ENCODE peak calls at places on chromosomes 13 and 19, in four cellular contexts. M is brain microvascular endothelial cell, W is foreskin keratinocyte, H is coronary artery. J is an unnamed sample.

GRCh38 chr19:12000152-12000981 is 35.1 kb downstream of the ZNF433 start:
- DNase-seq in M (peak), H (no peak), W (no peak), J (no peak)

GRCh38 chr13:98606296-98606695 is 29.4 kb upstream of the STK24 start:
- DNase-seq in H (no peak), W (peak), M (no peak), J (peak)

GRCh38 chr13:46562581-46562980 is 9.6 kb downstream of the LRCH1 start:
- DNase-seq in M (no peak), H (no peak), W (no peak), J (no peak)

GRCh38 chr19:4175669-4175931 is 6.8 kb downstream of the SIRT6 start:
- DNase-seq in W (no peak), H (no peak), M (no peak), J (no peak)

GRCh38 chr19:41709951-41710645 is 1.7 kb downstream of the CEACAM5 start:
- DNase-seq in M (no peak), H (peak), W (no peak), J (peak)

GRCh38 chr13:109344552-109345157 is 441.7 kb downstream of the IRS2 start:
- DNase-seq in M (peak), W (peak), H (no peak), J (no peak)

GRCh38 chr19:30443531-30444252 is 71.5 kb downstream of the ZNF536 start:
- DNase-seq in M (no peak), W (no peak), H (no peak), J (no peak)

GRCh38 chr19:16782719-16783118 is 46.5 kb upstream of the SIN3B start:
- DNase-seq in M (no peak), W (no peak), H (no peak), J (no peak)

GRCh38 chr13:36518707-36519106 is 86.4 kb downstream of the CCNA1 start:
- DNase-seq in M (no peak), H (no peak), W (no peak), J (no peak)

GRCh38 chr19:46974181-46974580 is 45.5 kb upstream of the NPAS1 start:
- DNase-seq in M (no peak), H (no peak), W (no peak), J (no peak)

GRCh38 chr19:45801603-45802175 is 9.0 kb upstream of the DMWD start:
- DNase-seq in H (no peak), W (no peak), M (no peak), J (no peak)

GRCh38 chr13:95411641-95412040 is 110.4 kb upstream of the ABCC4 start:
- DNase-seq in H (no peak), W (peak), M (no peak), J (no peak)

GRCh38 chr19:4515732-4516131 is 2.6 kb downstream of the PLIN4 start:
- DNase-seq in W (no peak), H (no peak), M (no peak), J (no peak)

GRCh38 chr13:96421314-96421713 is 331.4 kb downstream of the HS6ST3 start:
- DNase-seq in M (no peak), W (no peak), H (no peak), J (no peak)

GRCh38 chr19:47481460-47482052 is 2.5 kb downstream of the KPTN start:
- DNase-seq in W (no peak), H (no peak), M (no peak), J (no peak)

GRCh38 chr19:55600336-55601028 is 394 bp downstream of the ZNF524 start:
- DNase-seq in H (no peak), M (no peak), W (no peak), J (no peak)

GRCh38 chr13:37870895-37871550 is 1.5 kb upstream of the TRPC4 start:
- DNase-seq in M (peak), H (no peak), W (peak), J (no peak)

GRCh38 chr19:4380254-4380727 is 20.1 kb downstream of the SH3GL1 start:
- DNase-seq in H (no peak), W (peak), M (no peak), J (no peak)

GRCh38 chr19:12867120-12868099 is 13.8 kb downstream of the DNASE2 start:
- DNase-seq in M (peak), H (no peak), W (peak), J (peak)

GRCh38 chr19:18868380-18869230 is 27.4 kb downstream of the CERS1 start:
- DNase-seq in M (no peak), W (no peak), H (no peak), J (no peak)

GRCh38 chr19:10111405-10111811 is at the start of gene P2RY11:
- DNase-seq in M (no peak), W (no peak), H (no peak), J (no peak)
- TF ChIP-seq CTCF in M (no peak), W (no peak), H (no peak), J (no peak)

DNA sequence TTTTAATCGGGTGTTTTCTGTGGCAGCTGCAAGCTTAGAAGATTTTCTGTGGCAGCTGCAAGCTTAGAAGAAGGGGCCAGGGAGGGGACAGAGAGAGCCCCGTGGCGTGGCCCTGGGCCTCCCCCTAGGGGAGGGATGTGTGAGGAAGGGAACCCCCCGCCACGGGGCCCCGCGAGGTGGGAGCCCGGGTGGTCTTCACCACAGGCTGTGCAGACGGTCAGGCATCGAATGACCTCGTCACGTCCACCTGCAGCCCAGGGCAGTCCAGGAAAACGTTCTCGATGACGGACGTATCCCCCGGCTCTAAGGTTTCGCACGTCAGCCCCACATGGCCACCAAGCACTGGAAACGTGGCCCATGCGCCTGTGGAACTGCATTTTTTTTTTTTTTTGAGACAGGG is 8.6 kb downstream of the POLR2E start:
- DNase-seq in H (no peak), W (no peak), M (no peak), J (no peak)
- TF ChIP-seq CTCF in H (no peak), W (no peak), M (no peak), J (no peak)

GRCh38 chr19:44552324-44552723 is 22.8 kb upstream of the CEACAM20 start:
- DNase-seq in W (peak), M (peak), H (no peak), J (peak)
- TF ChIP-seq CTCF in W (peak), M (peak), H (no peak), J (peak)

GRCh38 chr13:81051873-81052272 is 710.9 kb upstream of the SPRY2 start:
- DNase-seq in M (no peak), H (no peak), W (no peak), J (no peak)
- TF ChIP-seq CTCF in M (peak), H (no peak), W (peak), J (peak)

DNA sequence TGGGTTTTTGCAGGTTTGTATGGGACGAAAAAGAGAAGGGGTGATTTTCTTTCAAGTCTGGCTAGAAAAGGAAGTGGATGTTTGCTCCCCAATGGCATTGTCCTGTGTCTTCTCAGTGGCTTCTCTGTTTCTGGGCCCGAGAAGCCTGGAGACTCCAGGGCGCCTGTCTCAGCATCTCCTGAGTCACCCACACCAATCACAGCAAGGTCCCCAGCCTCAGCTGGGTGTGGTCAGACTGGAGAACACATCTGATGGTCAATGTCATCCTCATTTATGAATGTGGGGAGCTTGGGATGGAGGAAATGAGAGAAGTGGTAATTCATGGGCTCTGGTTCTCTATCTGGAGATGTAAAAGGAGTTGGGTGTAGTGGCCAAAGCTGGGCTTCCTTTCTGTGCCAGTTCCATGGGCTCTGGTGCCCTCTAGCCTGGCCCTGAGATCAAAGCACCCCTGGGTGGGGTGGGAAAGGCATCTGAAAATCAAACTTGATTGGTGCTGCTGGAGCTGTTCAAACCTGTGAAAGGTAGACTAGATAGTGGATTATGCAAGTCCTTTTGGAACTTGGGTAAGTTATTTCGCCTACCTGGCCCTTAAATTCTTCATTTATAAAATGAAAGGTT is 13.4 kb downstream of the RASL11A start:
- DNase-seq in W (no peak), M (no peak), H (no peak), J (no peak)
- TF ChIP-seq CTCF in W (peak), M (peak), H (no peak), J (peak)